ENCODE peak calls at places on chromosome 11, in six cellular contexts. One of them, this sample, is unnamed.

GRCh38 chr11:2217211-2218081 is 45.8 kb upstream of the TH start:
- DNase-seq in left ventricle myocardium inferior: no peak
- DNase-seq in NCI-H2081: no peak
- DNase-seq in AML-193: no peak
- DNase-seq in RPMI8226: no peak
- DNase-seq in spleen: peak
- DNase-seq in this sample: no peak

GRCh38 chr11:102276302-102277182 is 40.7 kb upstream of the BIRC3 start:
- DNase-seq in left ventricle myocardium inferior: no peak
- DNase-seq in NCI-H2081: no peak
- DNase-seq in AML-193: no peak
- DNase-seq in RPMI8226: no peak
- DNase-seq in spleen: no peak
- DNase-seq in this sample: no peak

GRCh38 chr11:72224587-72225410 is at the start of gene INPPL1:
- DNase-seq in left ventricle myocardium inferior: peak
- DNase-seq in NCI-H2081: peak
- DNase-seq in AML-193: no peak
- DNase-seq in RPMI8226: peak
- DNase-seq in spleen: peak
- DNase-seq in this sample: peak

GRCh38 chr11:1437500-1437899 is 47.8 kb downstream of the BRSK2 start:
- DNase-seq in left ventricle myocardium inferior: peak
- DNase-seq in NCI-H2081: no peak
- DNase-seq in AML-193: no peak
- DNase-seq in RPMI8226: no peak
- DNase-seq in spleen: peak
- DNase-seq in this sample: peak

GRCh38 chr11:111378773-111379499 is at the start of gene POU2AF1:
- DNase-seq in left ventricle myocardium inferior: peak
- DNase-seq in NCI-H2081: no peak
- DNase-seq in AML-193: no peak
- DNase-seq in RPMI8226: peak
- DNase-seq in spleen: peak
- DNase-seq in this sample: no peak

GRCh38 chr11:57049749-57050148 is 61.0 kb downstream of the OR5AK2 start:
- DNase-seq in left ventricle myocardium inferior: no peak
- DNase-seq in NCI-H2081: no peak
- DNase-seq in AML-193: no peak
- DNase-seq in RPMI8226: no peak
- DNase-seq in spleen: no peak
- DNase-seq in this sample: no peak

GRCh38 chr11:92550411-92550810 is 325.8 kb downstream of the FAT3 start:
- DNase-seq in left ventricle myocardium inferior: no peak
- DNase-seq in NCI-H2081: peak
- DNase-seq in AML-193: no peak
- DNase-seq in RPMI8226: no peak
- DNase-seq in spleen: no peak
- DNase-seq in this sample: peak

GRCh38 chr11:60985501-60985900 is 14.0 kb downstream of the CD6 start:
- DNase-seq in left ventricle myocardium inferior: no peak
- DNase-seq in NCI-H2081: no peak
- DNase-seq in AML-193: no peak
- DNase-seq in RPMI8226: no peak
- DNase-seq in spleen: no peak
- DNase-seq in this sample: no peak

GRCh38 chr11:67282876-67283371 is 6.2 kb upstream of the ANKRD13D start:
- DNase-seq in left ventricle myocardium inferior: peak
- DNase-seq in NCI-H2081: no peak
- DNase-seq in AML-193: no peak
- DNase-seq in RPMI8226: no peak
- DNase-seq in spleen: peak
- DNase-seq in this sample: no peak

GRCh38 chr11:37788141-37788877 is 1190.3 kb upstream of the RAG2 start:
- DNase-seq in left ventricle myocardium inferior: no peak
- DNase-seq in NCI-H2081: no peak
- DNase-seq in AML-193: no peak
- DNase-seq in RPMI8226: no peak
- DNase-seq in spleen: no peak
- DNase-seq in this sample: no peak

GRCh38 chr11:90867416-90867815 is 644.6 kb upstream of the CHORDC1 start:
- DNase-seq in left ventricle myocardium inferior: no peak
- DNase-seq in NCI-H2081: no peak
- DNase-seq in AML-193: no peak
- DNase-seq in RPMI8226: no peak
- DNase-seq in spleen: no peak
- DNase-seq in this sample: no peak

GRCh38 chr11:95142431-95142830 is 52.8 kb downstream of the ENDOD1 start:
- DNase-seq in left ventricle myocardium inferior: no peak
- DNase-seq in NCI-H2081: no peak
- DNase-seq in AML-193: no peak
- DNase-seq in RPMI8226: no peak
- DNase-seq in spleen: no peak
- DNase-seq in this sample: no peak

GRCh38 chr11:36564376-36565032 is 3.3 kb upstream of the RAG1 start:
- DNase-seq in left ventricle myocardium inferior: no peak
- DNase-seq in NCI-H2081: peak
- DNase-seq in AML-193: peak
- DNase-seq in RPMI8226: peak
- DNase-seq in spleen: no peak
- DNase-seq in this sample: peak

GRCh38 chr11:9992306-9992705 is 301.7 kb downstream of the SBF2 start:
- DNase-seq in left ventricle myocardium inferior: no peak
- DNase-seq in NCI-H2081: no peak
- DNase-seq in AML-193: no peak
- DNase-seq in RPMI8226: no peak
- DNase-seq in spleen: no peak
- DNase-seq in this sample: no peak

GRCh38 chr11:122663764-122664163 is 8.2 kb downstream of the UBASH3B start:
- DNase-seq in left ventricle myocardium inferior: no peak
- DNase-seq in NCI-H2081: no peak
- DNase-seq in AML-193: no peak
- DNase-seq in RPMI8226: peak
- DNase-seq in spleen: no peak
- DNase-seq in this sample: no peak

GRCh38 chr11:132424433-132424832 is 1054.0 kb downstream of the NTM start:
- DNase-seq in left ventricle myocardium inferior: no peak
- DNase-seq in NCI-H2081: no peak
- DNase-seq in AML-193: no peak
- DNase-seq in RPMI8226: peak
- DNase-seq in spleen: no peak
- DNase-seq in this sample: no peak

GRCh38 chr11:10303558-10304363 is 1.1 kb upstream of the ADM start:
- DNase-seq in left ventricle myocardium inferior: peak
- DNase-seq in NCI-H2081: peak
- DNase-seq in AML-193: peak
- DNase-seq in RPMI8226: peak
- DNase-seq in spleen: peak
- DNase-seq in this sample: no peak

GRCh38 chr11:74866557-74866956 is 82.3 kb downstream of the XRRA1 start:
- DNase-seq in left ventricle myocardium inferior: no peak
- DNase-seq in NCI-H2081: no peak
- DNase-seq in AML-193: no peak
- DNase-seq in RPMI8226: no peak
- DNase-seq in spleen: no peak
- DNase-seq in this sample: no peak

GRCh38 chr11:70073881-70074371 is 4.2 kb upstream of the ANO1 start:
- DNase-seq in left ventricle myocardium inferior: no peak
- DNase-seq in NCI-H2081: no peak
- DNase-seq in AML-193: no peak
- DNase-seq in RPMI8226: no peak
- DNase-seq in spleen: peak
- DNase-seq in this sample: peak

GRCh38 chr11:124612045-124612444 is 817 bp downstream of the PANX3 start:
- DNase-seq in left ventricle myocardium inferior: no peak
- DNase-seq in NCI-H2081: peak
- DNase-seq in AML-193: no peak
- DNase-seq in RPMI8226: peak
- DNase-seq in spleen: no peak
- DNase-seq in this sample: no peak

GRCh38 chr11:45922425-45923082 is at the start of gene LARGE2:
- DNase-seq in left ventricle myocardium inferior: peak
- DNase-seq in NCI-H2081: peak
- DNase-seq in AML-193: no peak
- DNase-seq in RPMI8226: peak
- DNase-seq in spleen: peak
- DNase-seq in this sample: no peak

GRCh38 chr11:63710476-63711217 is 29.3 kb downstream of the RTN3 start:
- DNase-seq in left ventricle myocardium inferior: no peak
- DNase-seq in NCI-H2081: no peak
- DNase-seq in AML-193: no peak
- DNase-seq in RPMI8226: no peak
- DNase-seq in spleen: no peak
- DNase-seq in this sample: no peak